ENCODE peak calls at places on chromosomes 2 and 18, in seven cellular contexts. P is hepatic stellate cell; C is midbrain; E is breast epithelium; R is HFF-Myc; I is activated CD8-positive, alpha-beta T cell treated with anti-CD3 and anti-CD28 coated beads for 36 hours; Y is DMS53. F is an unnamed sample.

GRCh38 chr2:230472619-230473018 is 56.6 kb downstream of the SP100 start:
- DNase-seq in P (no peak), C (no peak), E (no peak), R (no peak), I (peak), Y (peak), F (no peak)

GRCh38 chr2:85976106-85976920 is 87.5 kb upstream of the ST3GAL5 start:
- DNase-seq in P (no peak), C (no peak), E (no peak), R (no peak), I (no peak), Y (no peak), F (no peak)

GRCh38 chr2:218953366-218953954 is 6.0 kb upstream of the CDK5R2 start:
- DNase-seq in P (no peak), C (no peak), E (no peak), R (no peak), I (no peak), Y (no peak), F (no peak)

GRCh38 chr2:119548516-119549120 is 4.4 kb downstream of the CFAP221 start:
- DNase-seq in P (no peak), C (no peak), E (no peak), R (no peak), I (no peak), Y (no peak), F (no peak)

GRCh38 chr2:111663471-111663951 is 220.5 kb downstream of the ANAPC1 start:
- DNase-seq in P (peak), C (no peak), E (no peak), R (no peak), I (no peak), Y (no peak), F (no peak)

GRCh38 chr18:48848641-48849143 is 102.1 kb downstream of the SMAD7 start:
- DNase-seq in P (no peak), C (no peak), E (no peak), R (no peak), I (no peak), Y (no peak), F (no peak)

GRCh38 chr2:188378551-188378950 is 86.9 kb downstream of the GULP1 start:
- DNase-seq in P (no peak), C (no peak), E (no peak), R (no peak), I (no peak), Y (peak), F (no peak)

GRCh38 chr2:105447476-105447875 is 48.6 kb upstream of the FHL2 start:
- DNase-seq in P (no peak), C (no peak), E (no peak), R (no peak), I (no peak), Y (peak), F (no peak)

GRCh38 chr18:56575819-56576663 is 62.4 kb downstream of the TXNL1 start:
- DNase-seq in P (peak), C (peak), E (no peak), R (no peak), I (no peak), Y (peak), F (no peak)

GRCh38 chr18:34222025-34222395 is 2.7 kb downstream of the NOL4 start:
- DNase-seq in P (no peak), C (peak), E (no peak), R (no peak), I (no peak), Y (peak), F (no peak)

F was measured in thoracic aorta.